ENCODE peak calls at places on chromosome 9, in four cellular contexts. G is neuronal stem cell, T is IMR-90, Z is H9. D is an unnamed sample.
A peak's percentile ranks its signal among the peaks of the same experiment; 100 is the strongest.

GRCh38 chr9:99095565-99095964 is 9.3 kb upstream of the TGFBR1 start:
- DNase-seq in G (no peak), T (no peak), Z (no peak), D (peak; percentile 58)

GRCh38 chr9:98916660-98917059 is 27.0 kb upstream of the COL15A1 start:
- DNase-seq in G (no peak), T (peak; percentile 24), Z (peak; percentile 89), D (no peak)

GRCh38 chr9:110526426-110526825 is 53.1 kb downstream of the SVEP1 start:
- DNase-seq in G (no peak), T (peak; percentile 75), Z (no peak), D (no peak)

GRCh38 chr9:78023003-78023741 is 8.4 kb downstream of the GNAQ start:
- DNase-seq in G (no peak), T (peak; percentile 82), Z (no peak), D (no peak)

GRCh38 chr9:130535818-130536521 is 43.4 kb upstream of the FUBP3 start:
- DNase-seq in G (no peak), T (peak; percentile 60), Z (no peak), D (peak; percentile 48)

GRCh38 chr9:92632641-92633040 is 37.3 kb downstream of the IPPK start:
- DNase-seq in G (no peak), T (no peak), Z (peak; percentile 10), D (no peak)

GRCh38 chr9:85347541-85347940 is 394.2 kb downstream of the AGTPBP1 start:
- DNase-seq in G (no peak), T (no peak), Z (no peak), D (no peak)

GRCh38 chr9:137027369-137028012 is 546 bp downstream of the ABCA2 start:
- DNase-seq in G (no peak), T (peak; percentile 6), Z (no peak), D (peak; percentile 37)

GRCh38 chr9:88303785-88304495 is 84.3 kb upstream of the SPIN1 start:
- DNase-seq in G (no peak), T (peak; percentile 58), Z (no peak), D (no peak)

GRCh38 chr9:36189978-36190377 is 743 bp upstream of the CLTA start:
- DNase-seq in G (no peak), T (no peak), Z (no peak), D (peak; percentile 78)

GRCh38 chr9:36192196-36192595 is 1.5 kb downstream of the CLTA start:
- DNase-seq in G (no peak), T (peak; percentile 20), Z (no peak), D (no peak)

GRCh38 chr9:36191290-36191645 is 547 bp downstream of the CLTA start:
- DNase-seq in G (no peak), T (no peak), Z (no peak), D (peak; percentile 51)

GRCh38 chr9:36191696-36192095 is 975 bp downstream of the CLTA start:
- DNase-seq in G (no peak), T (no peak), Z (no peak), D (no peak)

GRCh38 chr9:36190388-36191289 is at the start of gene CLTA:
- DNase-seq in G (peak; percentile 96), T (peak; percentile 99), Z (peak; percentile 99), D (peak; percentile 99)
- H4K8ac ChIP-seq in G (no peak within 1 kb of the TSS), T (peak within 1 kb of the TSS; percentile 99), Z (no peak within 1 kb of the TSS), D (peak within 1 kb of the TSS; percentile 95)

DNA sequence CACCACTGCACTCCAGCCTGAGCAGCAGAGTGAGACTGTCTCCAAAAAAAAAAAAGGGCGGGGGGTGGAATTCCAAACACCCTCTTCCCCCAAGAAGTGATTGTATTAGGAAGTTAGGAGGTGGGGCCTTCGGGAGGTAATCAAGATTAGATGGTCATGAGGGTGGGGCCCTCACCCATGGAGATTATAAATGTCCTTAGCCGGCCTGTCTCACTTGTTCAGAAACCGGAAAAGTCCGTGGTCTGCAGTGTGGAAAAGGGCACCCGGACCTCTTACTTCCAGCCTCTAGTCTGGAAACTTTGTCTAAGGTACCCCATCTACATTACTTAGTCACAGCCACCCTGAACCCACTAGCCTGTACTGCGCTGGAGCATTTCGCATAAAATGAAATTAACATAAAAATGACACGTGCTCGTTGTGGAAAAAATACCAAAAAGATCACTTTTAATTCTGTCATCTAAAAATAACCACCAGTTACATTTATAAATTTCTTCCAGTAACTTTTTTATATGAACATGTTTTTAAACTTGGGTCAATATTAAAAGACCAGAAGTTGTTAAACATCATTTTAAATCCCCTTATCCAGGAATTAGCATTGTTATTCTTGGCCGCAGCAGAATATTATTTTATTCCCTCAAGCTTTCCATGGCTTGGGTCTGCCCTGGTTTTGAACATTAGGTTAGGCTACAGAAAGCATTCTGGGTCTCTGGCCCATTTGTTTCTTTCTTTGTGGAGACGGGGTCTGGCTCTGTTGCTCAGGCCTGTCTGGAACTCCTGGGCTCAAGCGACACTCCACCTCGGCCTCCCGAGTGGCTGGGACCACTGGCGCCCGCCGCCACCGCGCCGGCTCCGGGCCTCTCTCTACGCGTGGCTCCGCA is 1.1 kb upstream of the CKS2 start:
- DNase-seq in G (no peak), T (no peak), Z (no peak), D (no peak)
- H2AFZ ChIP-seq in G (peak overlapping the region; percentile 82), T (peak overlapping the region; percentile 95), Z (no peak overlapping the region), D (peak overlapping the region; percentile 96)

GRCh38 chr9:126327016-126327749 is 554 bp downstream of the MVB12B start:
- DNase-seq in G (no peak), T (no peak), Z (peak; percentile 48), D (no peak)

GRCh38 chr9:126329476-126330275 is 3.0 kb downstream of the MVB12B start:
- DNase-seq in G (no peak), T (no peak), Z (no peak), D (no peak)

GRCh38 chr9:126328415-126328814 is 1.8 kb downstream of the MVB12B start:
- DNase-seq in G (no peak), T (no peak), Z (no peak), D (no peak)

GRCh38 chr9:126326228-126327015 is at the start of gene MVB12B:
- DNase-seq in G (peak; percentile 51), T (peak; percentile 8), Z (peak; percentile 46), D (no peak)

GRCh38 chr9:126327750-126328120 is 1.1 kb downstream of the MVB12B start:
- DNase-seq in G (no peak), T (no peak), Z (no peak), D (no peak)
- H2BK120ac ChIP-seq in G (no peak overlapping the region), T (no peak overlapping the region), Z (no peak overlapping the region), D (no peak overlapping the region)

GRCh38 chr9:133101356-133102189 is 19.5 kb downstream of the RALGDS start:
- DNase-seq in G (no peak), T (no peak), Z (no peak), D (no peak)

GRCh38 chr9:133099726-133100517 is 21.1 kb downstream of the RALGDS start:
- DNase-seq in G (no peak), T (no peak), Z (no peak), D (no peak)

GRCh38 chr9:133100518-133101355 is 20.3 kb downstream of the RALGDS start:
- DNase-seq in G (no peak), T (no peak), Z (no peak), D (no peak)

GRCh38 chr9:133098104-133098754 is 22.8 kb downstream of the RALGDS start:
- DNase-seq in G (no peak), T (no peak), Z (no peak), D (no peak)

DNA sequence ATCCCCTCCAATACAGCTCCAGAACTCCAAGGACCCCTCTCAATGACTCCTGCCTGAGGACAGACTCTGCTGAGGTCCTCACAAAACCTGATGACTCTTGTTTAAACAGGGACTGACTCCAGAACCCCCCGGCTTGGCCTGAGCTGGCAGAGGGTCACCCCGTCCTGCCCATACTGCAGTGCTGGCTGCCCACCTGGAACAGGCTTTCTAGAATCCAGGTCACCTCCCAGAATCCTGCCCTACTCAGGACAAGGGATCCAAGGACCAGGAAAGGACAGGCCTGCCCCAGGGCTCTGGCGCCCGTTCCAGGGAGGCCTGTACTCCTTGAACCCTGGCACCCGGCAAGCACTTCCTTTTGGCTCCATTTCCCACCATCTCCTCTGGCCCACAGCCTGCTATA is 22.2 kb downstream of the RALGDS start:
- DNase-seq in G (no peak), T (no peak), Z (no peak), D (no peak)
- H4K8ac ChIP-seq in G (no peak overlapping the region), T (no peak overlapping the region), Z (no peak overlapping the region), D (no peak overlapping the region)